ENCODE peak calls at places on chromosomes 3 and 15, in eight cellular contexts. One of them, this sample, is unnamed.

GRCh38 chr3:182241777-182242556 is 530.2 kb downstream of the SOX2 start:
- DNase-seq in neural progenitor cell: peak; percentile 58
- DNase-seq in kidney: no peak
- DNase-seq in mammary epithelial cell: no peak
- DNase-seq in astrocyte: peak; percentile 97
- DNase-seq in HepG2: peak; percentile 9
- DNase-seq in mesendoderm: no peak
- DNase-seq in fibroblast of lung: peak; percentile 85
- DNase-seq in this sample: no peak

GRCh38 chr3:53056442-53056841 is 10.6 kb upstream of the SFMBT1 start:
- DNase-seq in HepG2: peak; percentile 66
- DNase-seq in kidney: no peak
- DNase-seq in astrocyte: no peak
- DNase-seq in fibroblast of lung: no peak
- DNase-seq in mammary epithelial cell: no peak
- DNase-seq in neural progenitor cell: no peak
- DNase-seq in mesendoderm: peak; percentile 73
- DNase-seq in this sample: no peak

GRCh38 chr15:49621327-49622210 is 721 bp downstream of the DTWD1 start:
- DNase-seq in neural progenitor cell: no peak
- DNase-seq in mammary epithelial cell: peak; percentile 9
- DNase-seq in HepG2: no peak
- DNase-seq in fibroblast of lung: peak; percentile 27
- DNase-seq in mesendoderm: peak; percentile 23
- DNase-seq in astrocyte: peak; percentile 23
- DNase-seq in kidney: no peak
- DNase-seq in this sample: no peak

GRCh38 chr15:90585863-90586262 is 56.1 kb downstream of the CRTC3 start:
- DNase-seq in neural progenitor cell: no peak
- DNase-seq in mesendoderm: no peak
- DNase-seq in kidney: no peak
- DNase-seq in fibroblast of lung: no peak
- DNase-seq in HepG2: no peak
- DNase-seq in mammary epithelial cell: no peak
- DNase-seq in astrocyte: peak; percentile 62
- DNase-seq in this sample: no peak

GRCh38 chr3:109023656-109024254 is 70.1 kb upstream of the GUCA1C start:
- DNase-seq in astrocyte: peak; percentile 25
- DNase-seq in HepG2: peak; percentile 25
- DNase-seq in mammary epithelial cell: peak; percentile 18
- DNase-seq in kidney: no peak
- DNase-seq in mesendoderm: peak; percentile 41
- DNase-seq in neural progenitor cell: peak; percentile 55
- DNase-seq in fibroblast of lung: peak; percentile 63
- DNase-seq in this sample: peak; percentile 27

GRCh38 chr3:5616873-5617272 is 429.4 kb downstream of the EDEM1 start:
- DNase-seq in fibroblast of lung: no peak
- DNase-seq in neural progenitor cell: no peak
- DNase-seq in astrocyte: no peak
- DNase-seq in mammary epithelial cell: no peak
- DNase-seq in kidney: no peak
- DNase-seq in mesendoderm: no peak
- DNase-seq in HepG2: no peak
- DNase-seq in this sample: no peak

GRCh38 chr3:97658670-97659285 is 105.8 kb upstream of the ARL6 start:
- DNase-seq in mesendoderm: peak; percentile 54
- DNase-seq in fibroblast of lung: peak; percentile 11
- DNase-seq in neural progenitor cell: peak; percentile 62
- DNase-seq in kidney: no peak
- DNase-seq in HepG2: peak; percentile 21
- DNase-seq in astrocyte: no peak
- DNase-seq in mammary epithelial cell: peak; percentile 9
- DNase-seq in this sample: peak; percentile 23

GRCh38 chr3:43391621-43392020 is 105.3 kb downstream of the SNRK start:
- DNase-seq in astrocyte: no peak
- DNase-seq in mammary epithelial cell: no peak
- DNase-seq in neural progenitor cell: no peak
- DNase-seq in kidney: no peak
- DNase-seq in mesendoderm: no peak
- DNase-seq in fibroblast of lung: no peak
- DNase-seq in HepG2: no peak
- DNase-seq in this sample: no peak

GRCh38 chr3:55246016-55246415 is 241.1 kb downstream of the WNT5A start:
- DNase-seq in mesendoderm: no peak
- DNase-seq in HepG2: no peak
- DNase-seq in mammary epithelial cell: no peak
- DNase-seq in fibroblast of lung: peak; percentile 42
- DNase-seq in neural progenitor cell: no peak
- DNase-seq in kidney: no peak
- DNase-seq in astrocyte: no peak
- DNase-seq in this sample: no peak

GRCh38 chr15:98518823-98519561 is 129.3 kb upstream of the IGF1R start:
- DNase-seq in neural progenitor cell: peak; percentile 90
- DNase-seq in HepG2: peak; percentile 67
- DNase-seq in mesendoderm: peak; percentile 87
- DNase-seq in astrocyte: peak; percentile 53
- DNase-seq in mammary epithelial cell: peak; percentile 57
- DNase-seq in kidney: no peak
- DNase-seq in fibroblast of lung: peak; percentile 85
- DNase-seq in this sample: peak; percentile 87

GRCh38 chr15:87362531-87362930 is 894.0 kb downstream of the NTRK3 start:
- DNase-seq in fibroblast of lung: no peak
- DNase-seq in astrocyte: no peak
- DNase-seq in mesendoderm: no peak
- DNase-seq in kidney: no peak
- DNase-seq in neural progenitor cell: no peak
- DNase-seq in HepG2: no peak
- DNase-seq in mammary epithelial cell: peak; percentile 31
- DNase-seq in this sample: no peak
- H3K9ac ChIP-seq in fibroblast of lung: no peak overlapping the region
- H3K9ac ChIP-seq in astrocyte: no peak overlapping the region
- H3K9ac ChIP-seq in mesendoderm: no peak overlapping the region
- H3K9ac ChIP-seq in kidney: no peak overlapping the region
- H3K9ac ChIP-seq in neural progenitor cell: no peak overlapping the region
- H3K9ac ChIP-seq in HepG2: no peak overlapping the region
- H3K9ac ChIP-seq in mammary epithelial cell: no peak overlapping the region
- H3K9ac ChIP-seq in this sample: no peak overlapping the region

GRCh38 chr15:40974921-40975320 is 21.6 kb downstream of the CHAC1 start:
- DNase-seq in astrocyte: no peak
- DNase-seq in mammary epithelial cell: no peak
- DNase-seq in HepG2: no peak
- DNase-seq in kidney: no peak
- DNase-seq in mesendoderm: no peak
- DNase-seq in neural progenitor cell: no peak
- DNase-seq in fibroblast of lung: no peak
- DNase-seq in this sample: no peak

GRCh38 chr15:40981186-40981585 is 27.9 kb downstream of the CHAC1 start:
- DNase-seq in kidney: no peak
- DNase-seq in astrocyte: no peak
- DNase-seq in HepG2: no peak
- DNase-seq in neural progenitor cell: no peak
- DNase-seq in mammary epithelial cell: no peak
- DNase-seq in fibroblast of lung: no peak
- DNase-seq in mesendoderm: no peak
- DNase-seq in this sample: no peak

GRCh38 chr15:40978141-40978540 is 24.9 kb downstream of the CHAC1 start:
- DNase-seq in astrocyte: no peak
- DNase-seq in mammary epithelial cell: no peak
- DNase-seq in HepG2: no peak
- DNase-seq in fibroblast of lung: no peak
- DNase-seq in neural progenitor cell: no peak
- DNase-seq in kidney: no peak
- DNase-seq in mesendoderm: no peak
- DNase-seq in this sample: no peak

GRCh38 chr15:40976819-40977218 is 23.5 kb downstream of the CHAC1 start:
- DNase-seq in neural progenitor cell: no peak
- DNase-seq in mammary epithelial cell: no peak
- DNase-seq in HepG2: no peak
- DNase-seq in astrocyte: no peak
- DNase-seq in mesendoderm: no peak
- DNase-seq in kidney: no peak
- DNase-seq in fibroblast of lung: no peak
- DNase-seq in this sample: no peak
- H3K36me3 ChIP-seq in neural progenitor cell: no peaks in the 10 kb centered on the region
- H3K36me3 ChIP-seq in mammary epithelial cell: peaks cover 17% of the 10 kb centered on the region
- H3K36me3 ChIP-seq in HepG2: peaks cover 54% of the 10 kb centered on the region
- H3K36me3 ChIP-seq in astrocyte: peaks cover 41% of the 10 kb centered on the region
- H3K36me3 ChIP-seq in mesendoderm: peaks cover 8% of the 10 kb centered on the region
- H3K36me3 ChIP-seq in kidney: peaks cover 40% of the 10 kb centered on the region
- H3K36me3 ChIP-seq in fibroblast of lung: peaks cover 21% of the 10 kb centered on the region
- H3K36me3 ChIP-seq in this sample: peaks cover 56% of the 10 kb centered on the region

GRCh38 chr3:152270145-152270870 is 1.6 kb downstream of the MBNL1 start:
- DNase-seq in fibroblast of lung: no peak
- DNase-seq in kidney: no peak
- DNase-seq in mammary epithelial cell: no peak
- DNase-seq in astrocyte: no peak
- DNase-seq in mesendoderm: no peak
- DNase-seq in HepG2: peak; percentile 39
- DNase-seq in neural progenitor cell: peak; percentile 15
- DNase-seq in this sample: no peak
- H3K9ac ChIP-seq in fibroblast of lung: peak overlapping the region; percentile 80
- H3K9ac ChIP-seq in kidney: peak overlapping the region; percentile 90
- H3K9ac ChIP-seq in mammary epithelial cell: peak overlapping the region; percentile 92
- H3K9ac ChIP-seq in astrocyte: peak overlapping the region; percentile 92
- H3K9ac ChIP-seq in mesendoderm: peak overlapping the region; percentile 19
- H3K9ac ChIP-seq in HepG2: peak overlapping the region; percentile 94
- H3K9ac ChIP-seq in neural progenitor cell: no peak overlapping the region
- H3K9ac ChIP-seq in this sample: peak overlapping the region; percentile 37

GRCh38 chr3:17931121-17931520 is 188.7 kb upstream of the TBC1D5 start:
- DNase-seq in mesendoderm: no peak
- DNase-seq in neural progenitor cell: no peak
- DNase-seq in fibroblast of lung: no peak
- DNase-seq in mammary epithelial cell: no peak
- DNase-seq in HepG2: no peak
- DNase-seq in kidney: no peak
- DNase-seq in astrocyte: no peak
- DNase-seq in this sample: no peak

GRCh38 chr3:17927036-17927435 is 184.6 kb upstream of the TBC1D5 start:
- DNase-seq in neural progenitor cell: no peak
- DNase-seq in kidney: no peak
- DNase-seq in HepG2: no peak
- DNase-seq in mesendoderm: no peak
- DNase-seq in mammary epithelial cell: no peak
- DNase-seq in fibroblast of lung: no peak
- DNase-seq in astrocyte: no peak
- DNase-seq in this sample: no peak

GRCh38 chr3:17932372-17932771 is 189.9 kb upstream of the TBC1D5 start:
- DNase-seq in mammary epithelial cell: no peak
- DNase-seq in fibroblast of lung: no peak
- DNase-seq in HepG2: no peak
- DNase-seq in astrocyte: no peak
- DNase-seq in mesendoderm: no peak
- DNase-seq in neural progenitor cell: no peak
- DNase-seq in kidney: no peak
- DNase-seq in this sample: no peak

GRCh38 chr3:17928502-17929145 is 186.2 kb upstream of the TBC1D5 start:
- DNase-seq in fibroblast of lung: no peak
- DNase-seq in mesendoderm: no peak
- DNase-seq in mammary epithelial cell: no peak
- DNase-seq in kidney: no peak
- DNase-seq in neural progenitor cell: no peak
- DNase-seq in HepG2: no peak
- DNase-seq in astrocyte: no peak
- DNase-seq in this sample: no peak
- H3K36me3 ChIP-seq in fibroblast of lung: no peaks in the 10 kb centered on the region
- H3K36me3 ChIP-seq in mesendoderm: no peaks in the 10 kb centered on the region
- H3K36me3 ChIP-seq in mammary epithelial cell: no peaks in the 10 kb centered on the region
- H3K36me3 ChIP-seq in kidney: no peaks in the 10 kb centered on the region
- H3K36me3 ChIP-seq in neural progenitor cell: no peaks in the 10 kb centered on the region
- H3K36me3 ChIP-seq in HepG2: no peaks in the 10 kb centered on the region
- H3K36me3 ChIP-seq in astrocyte: no peaks in the 10 kb centered on the region
- H3K36me3 ChIP-seq in this sample: peaks cover 11% of the 10 kb centered on the region

GRCh38 chr3:27680517-27681246 is 41.4 kb downstream of the EOMES start:
- DNase-seq in astrocyte: peak; percentile 26
- DNase-seq in mesendoderm: peak; percentile 90
- DNase-seq in HepG2: peak; percentile 78
- DNase-seq in neural progenitor cell: peak; percentile 83
- DNase-seq in kidney: no peak
- DNase-seq in fibroblast of lung: no peak
- DNase-seq in mammary epithelial cell: no peak
- DNase-seq in this sample: peak; percentile 54
- H3K9ac ChIP-seq in astrocyte: peak overlapping the region; percentile 40
- H3K9ac ChIP-seq in mesendoderm: peak overlapping the region; percentile 42
- H3K9ac ChIP-seq in HepG2: peak overlapping the region; percentile 59
- H3K9ac ChIP-seq in neural progenitor cell: no peak overlapping the region
- H3K9ac ChIP-seq in kidney: peak overlapping the region; percentile 35
- H3K9ac ChIP-seq in fibroblast of lung: no peak overlapping the region
- H3K9ac ChIP-seq in mammary epithelial cell: no peak overlapping the region
- H3K9ac ChIP-seq in this sample: no peak overlapping the region

DNA sequence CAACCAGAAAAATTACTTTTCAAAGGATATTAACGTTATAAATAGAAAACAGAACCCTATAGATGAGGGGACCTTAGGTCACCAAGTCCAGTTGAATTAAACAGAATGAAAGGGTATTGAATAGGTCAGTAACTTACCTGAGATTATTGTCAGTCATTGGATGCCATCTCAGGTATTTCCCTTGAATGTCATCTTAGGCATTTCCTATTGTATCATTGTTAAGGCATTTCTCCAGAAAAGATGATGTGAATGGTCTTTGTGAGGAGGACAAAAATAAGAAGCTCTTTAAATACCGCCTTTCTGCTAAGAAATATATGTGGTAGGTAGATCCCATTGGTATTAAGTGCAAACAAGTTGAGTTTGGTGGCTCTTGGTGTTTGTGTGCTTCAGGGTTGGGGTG is 55.6 kb downstream of the CHD2 start:
- DNase-seq in neural progenitor cell: no peak
- DNase-seq in astrocyte: no peak
- DNase-seq in mesendoderm: peak; percentile 74
- DNase-seq in mammary epithelial cell: no peak
- DNase-seq in HepG2: no peak
- DNase-seq in fibroblast of lung: no peak
- DNase-seq in kidney: no peak
- DNase-seq in this sample: no peak
- H3K36me3 ChIP-seq in neural progenitor cell: peaks cover 76% of the 10 kb centered on the region
- H3K36me3 ChIP-seq in astrocyte: peaks cover 70% of the 10 kb centered on the region
- H3K36me3 ChIP-seq in mesendoderm: peaks cover 3% of the 10 kb centered on the region
- H3K36me3 ChIP-seq in mammary epithelial cell: peaks cover 66% of the 10 kb centered on the region
- H3K36me3 ChIP-seq in HepG2: peaks cover 78% of the 10 kb centered on the region
- H3K36me3 ChIP-seq in fibroblast of lung: peaks cover 17% of the 10 kb centered on the region
- H3K36me3 ChIP-seq in kidney: peaks cover 57% of the 10 kb centered on the region
- H3K36me3 ChIP-seq in this sample: peaks cover 89% of the 10 kb centered on the region

GRCh38 chr3:28504945-28505344 is 156.3 kb upstream of the AZI2 start:
- DNase-seq in HepG2: no peak
- DNase-seq in kidney: no peak
- DNase-seq in mesendoderm: peak; percentile 25
- DNase-seq in neural progenitor cell: peak; percentile 40
- DNase-seq in astrocyte: no peak
- DNase-seq in mammary epithelial cell: no peak
- DNase-seq in fibroblast of lung: no peak
- DNase-seq in this sample: peak; percentile 23

GRCh38 chr3:28502555-28502954 is 153.9 kb upstream of the AZI2 start:
- DNase-seq in mesendoderm: peak; percentile 20
- DNase-seq in mammary epithelial cell: no peak
- DNase-seq in HepG2: no peak
- DNase-seq in astrocyte: no peak
- DNase-seq in kidney: no peak
- DNase-seq in fibroblast of lung: no peak
- DNase-seq in neural progenitor cell: peak; percentile 2
- DNase-seq in this sample: no peak
- H3K9ac ChIP-seq in mesendoderm: no peak overlapping the region
- H3K9ac ChIP-seq in mammary epithelial cell: no peak overlapping the region
- H3K9ac ChIP-seq in HepG2: no peak overlapping the region
- H3K9ac ChIP-seq in astrocyte: no peak overlapping the region
- H3K9ac ChIP-seq in kidney: no peak overlapping the region
- H3K9ac ChIP-seq in fibroblast of lung: no peak overlapping the region
- H3K9ac ChIP-seq in neural progenitor cell: no peak overlapping the region
- H3K9ac ChIP-seq in this sample: no peak overlapping the region

This sample was measured in NT2/D1.